ENCODE peak calls at places on chromosomes 7 and 10, in seven cellular contexts. F, A, G, C, S, M and P are unnamed samples.

GRCh38 chr10:111756541-111757061 is 427.0 kb downstream of the GPAM start:
- DNase-seq in F (peak; percentile 18), A (peak; percentile 1), G (peak; percentile 54), C (no peak), S (peak; percentile 21), M (peak; percentile 79), P (peak; percentile 19)

GRCh38 chr10:70974351-70974901 is 86.1 kb upstream of the PCBD1 start:
- DNase-seq in F (no peak), A (peak; percentile 49), G (no peak), C (no peak), S (no peak), M (no peak), P (peak; percentile 69)

GRCh38 chr10:97134983-97135382 is 50.8 kb downstream of the SLIT1 start:
- DNase-seq in F (no peak), A (no peak), G (no peak), C (no peak), S (no peak), M (no peak), P (no peak)

GRCh38 chr10:131252586-131253276 is 58.8 kb downstream of the TCERG1L start:
- DNase-seq in F (no peak), A (no peak), G (no peak), C (no peak), S (no peak), M (no peak), P (no peak)

GRCh38 chr7:75756340-75757297 is 15.4 kb downstream of the CCL26 start:
- DNase-seq in F (no peak), A (peak; percentile 53), G (no peak), C (no peak), S (no peak), M (peak; percentile 22), P (no peak)

GRCh38 chr7:25059576-25059975 is 65.5 kb downstream of the CYCS start:
- DNase-seq in F (no peak), A (no peak), G (no peak), C (no peak), S (no peak), M (no peak), P (no peak)

GRCh38 chr10:99232357-99232999 is 3.2 kb downstream of the HPSE2 start:
- DNase-seq in F (no peak), A (no peak), G (no peak), C (no peak), S (no peak), M (no peak), P (no peak)

GRCh38 chr10:100661546-100661945 is 83.8 kb upstream of the PAX2 start:
- DNase-seq in F (no peak), A (no peak), G (no peak), C (no peak), S (no peak), M (no peak), P (no peak)

GRCh38 chr10:80158598-80159127 is 26.1 kb downstream of the PLAC9 start:
- DNase-seq in F (peak; percentile 89), A (peak; percentile 75), G (peak; percentile 81), C (peak; percentile 69), S (peak; percentile 91), M (peak; percentile 82), P (peak; percentile 89)

GRCh38 chr10:111206521-111206920 is 129.7 kb downstream of the ADRA2A start:
- DNase-seq in F (no peak), A (no peak), G (no peak), C (no peak), S (no peak), M (no peak), P (no peak)

GRCh38 chr7:122694697-122695096 is 4.2 kb downstream of the RNF133 start:
- DNase-seq in F (no peak), A (no peak), G (no peak), C (no peak), S (no peak), M (no peak), P (no peak)

GRCh38 chr10:60943372-60944158 is 420 bp downstream of the RHOBTB1 start:
- DNase-seq in F (peak; percentile 78), A (peak; percentile 42), G (peak; percentile 71), C (peak; percentile 77), S (peak; percentile 45), M (peak; percentile 3), P (peak; percentile 42)
- TF ChIP-seq POLR2A in F (no peak), A (peak; percentile 69), G (peak; percentile 5), C (peak; percentile 18), S (no peak), M (no peak), P (peak; percentile 37)

DNA sequence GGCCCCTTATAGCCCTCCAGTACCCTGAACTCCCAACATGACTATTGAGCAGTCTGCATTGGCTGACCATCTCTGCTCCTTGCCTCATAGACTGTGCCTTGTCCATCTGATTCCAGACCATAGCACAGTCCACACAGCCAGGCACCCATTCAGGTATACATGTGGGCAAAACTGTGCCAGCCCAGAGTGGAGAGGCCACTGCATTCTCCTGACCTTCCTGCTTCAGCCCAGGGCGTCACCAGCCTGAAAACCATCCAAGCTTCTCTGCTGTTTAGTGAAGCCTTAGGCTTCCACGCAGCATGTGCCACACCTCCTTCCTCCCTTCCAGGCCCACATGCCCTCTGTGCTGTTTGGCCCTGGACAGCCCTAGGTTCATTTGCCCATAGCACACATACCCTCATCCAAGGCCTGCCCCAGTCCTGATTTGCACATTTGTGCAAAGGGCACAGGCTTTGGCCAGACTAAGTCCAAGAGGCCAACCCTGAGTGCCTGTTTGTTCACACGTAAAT is 10.5 kb downstream of the DDX56 start:
- DNase-seq in F (no peak), A (no peak), G (no peak), C (no peak), S (no peak), M (no peak), P (no peak)
- TF ChIP-seq POLR2A in F (no peak), A (no peak), G (no peak), C (no peak), S (no peak), M (no peak), P (no peak)

GRCh38 chr10:89393898-89394297 is 1.5 kb downstream of the IFIT1 start:
- DNase-seq in F (no peak), A (no peak), G (no peak), C (no peak), S (peak; percentile 4), M (no peak), P (no peak)

GRCh38 chr10:89389254-89389653 is 3.2 kb upstream of the IFIT1 start:
- DNase-seq in F (no peak), A (no peak), G (no peak), C (no peak), S (no peak), M (peak; percentile 22), P (no peak)

GRCh38 chr10:89392974-89393373 is 551 bp downstream of the IFIT1 start:
- DNase-seq in F (peak; percentile 33), A (no peak), G (peak; percentile 48), C (no peak), S (peak; percentile 47), M (no peak), P (peak; percentile 16)

GRCh38 chr10:89390875-89391576 is 1.4 kb upstream of the IFIT1 start:
- DNase-seq in F (no peak), A (no peak), G (no peak), C (no peak), S (no peak), M (no peak), P (no peak)

DNA sequence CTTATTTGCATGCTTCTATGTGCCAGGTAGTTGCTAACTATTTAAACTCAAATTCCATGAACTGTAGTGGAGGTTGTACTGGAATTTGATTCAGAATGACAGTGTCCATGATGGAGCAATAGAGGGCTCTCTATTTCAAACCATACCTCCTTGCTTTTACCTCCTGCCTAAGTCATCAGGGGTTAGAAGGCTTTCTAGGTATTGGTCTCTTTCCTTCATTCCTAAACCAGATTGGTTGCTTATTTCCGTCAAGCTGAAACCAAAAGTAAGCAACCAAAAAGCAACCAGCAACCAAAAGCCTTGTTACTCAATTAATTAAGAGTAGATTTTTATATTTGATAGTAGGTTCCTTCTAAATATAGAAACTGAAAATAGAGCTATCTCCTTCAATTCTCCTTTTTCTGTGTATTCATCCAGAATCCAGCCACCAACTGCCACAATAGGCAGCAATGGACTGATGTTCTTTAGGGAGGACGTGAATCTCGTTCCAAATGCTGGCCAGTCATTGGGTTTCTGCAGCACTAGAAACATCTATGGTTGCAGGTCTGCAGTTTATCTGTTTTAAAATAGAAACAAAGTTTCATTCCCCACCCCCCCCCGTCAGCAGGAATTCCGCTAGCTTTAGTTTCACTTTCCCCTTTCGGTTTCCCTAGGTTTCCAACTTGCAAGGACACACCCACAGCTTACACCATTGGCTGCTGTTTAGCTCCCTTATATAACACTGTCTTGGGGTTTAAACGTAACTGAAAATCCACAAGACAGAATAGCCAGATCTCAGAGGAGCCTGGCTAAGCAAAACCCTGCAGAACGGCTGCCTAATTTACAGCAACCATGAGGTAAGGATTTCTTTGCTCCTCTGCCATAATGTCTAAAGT is at the start of gene IFIT1:
- DNase-seq in F (peak; percentile 65), A (peak; percentile 73), G (peak; percentile 83), C (peak; percentile 29), S (peak; percentile 65), M (peak; percentile 68), P (peak; percentile 64)
- TF ChIP-seq POLR2A in F (peak; percentile 56), A (no peak), G (peak; percentile 41), C (no peak), S (no peak), M (peak; percentile 42), P (no peak)

GRCh38 chr10:63522129-63522687 is 1.0 kb downstream of the REEP3 start:
- DNase-seq in F (no peak), A (peak; percentile 73), G (no peak), C (no peak), S (no peak), M (no peak), P (no peak)

GRCh38 chr10:63523015-63523414 is 1.8 kb downstream of the REEP3 start:
- DNase-seq in F (no peak), A (no peak), G (no peak), C (no peak), S (no peak), M (no peak), P (no peak)

GRCh38 chr10:63518690-63519288 is 2.4 kb upstream of the REEP3 start:
- DNase-seq in F (no peak), A (no peak), G (no peak), C (no peak), S (no peak), M (no peak), P (no peak)

GRCh38 chr10:63521389-63522128 is at the start of gene REEP3:
- DNase-seq in F (peak; percentile 64), A (peak; percentile 56), G (peak; percentile 56), C (peak; percentile 78), S (peak; percentile 47), M (no peak), P (peak; percentile 74)

DNA sequence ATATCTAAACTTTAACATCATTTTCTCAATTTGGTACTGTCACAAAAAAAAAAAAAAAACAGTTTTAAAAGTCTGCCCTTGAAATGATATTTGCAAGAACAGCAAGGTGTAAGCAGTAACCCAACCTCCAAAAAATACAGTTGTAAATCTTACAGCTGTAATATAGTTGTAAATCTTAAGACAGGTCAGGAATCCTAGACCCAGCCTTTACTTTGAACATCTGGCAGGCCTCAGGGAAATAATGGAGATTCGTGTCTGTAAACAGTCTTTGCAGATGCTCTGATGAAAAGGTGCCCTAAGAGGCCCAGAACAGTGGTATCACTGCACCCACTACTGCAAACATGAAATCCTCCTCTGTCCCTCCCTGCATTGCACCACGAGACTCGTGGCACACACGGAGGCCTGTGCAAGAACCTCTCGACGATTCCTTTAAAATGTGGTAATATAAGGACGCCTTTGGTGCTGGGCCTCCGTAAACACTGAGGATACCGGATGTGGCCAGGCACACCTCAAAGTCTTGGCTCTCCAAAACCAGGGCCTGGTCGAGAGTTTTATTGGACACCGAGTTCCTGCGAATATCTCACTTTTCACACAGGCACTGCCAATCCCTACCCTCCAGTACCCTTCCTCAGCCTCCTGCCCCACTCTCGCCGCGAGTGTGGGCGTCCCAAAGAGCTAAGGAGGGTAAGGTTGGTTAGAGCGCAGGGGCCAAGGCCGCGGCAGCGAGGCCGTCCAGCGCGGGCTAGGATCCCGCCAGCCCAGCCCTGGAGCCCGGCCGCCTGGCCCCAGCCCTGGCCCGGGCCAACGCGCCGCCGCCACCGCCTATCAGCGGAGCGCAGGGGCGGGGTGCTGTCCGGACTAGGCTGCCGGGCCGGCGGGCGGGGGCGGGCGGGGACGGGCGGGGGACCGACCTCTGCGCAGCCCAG is 475 bp upstream of the REEP3 start:
- DNase-seq in F (peak; percentile 59), A (peak; percentile 58), G (peak; percentile 59), C (peak; percentile 76), S (peak; percentile 34), M (peak; percentile 48), P (peak; percentile 68)
- TF ChIP-seq POLR2A in F (no peak), A (peak; percentile 44), G (peak; percentile 42), C (no peak), S (no peak), M (peak; percentile 14), P (peak; percentile 27)